ENCODE peak calls at places on chromosomes 16 and 17, in four cellular contexts. K is RCC 7860; J is NAMALWA; V is activated naive CD8-positive, alpha-beta T cell treated with anti-CD3 and anti-CD28 coated beads, Interleukin-2, amount 10 ng/mL, durations not matched to agents 7 days and 5 days. P is an unnamed sample.

GRCh38 chr17:4490109-4490591 is 8.5 kb upstream of the SPNS2 start:
- DNase-seq in J (no peak), V (no peak), K (no peak), P (no peak)

GRCh38 chr16:49972280-49972679 is 52.7 kb upstream of the CNEP1R1 start:
- DNase-seq in V (no peak), J (no peak), K (no peak), P (no peak)

GRCh38 chr17:75181608-75182318 is 996 bp downstream of the SUMO2 start:
- DNase-seq in K (no peak), J (peak), V (no peak), P (no peak)

GRCh38 chr16:4661661-4662060 is 31.7 kb upstream of the NUDT16L1 start:
- DNase-seq in K (no peak), J (no peak), V (no peak), P (peak)

GRCh38 chr17:71681427-71682173 is 439.2 kb upstream of the SOX9 start:
- DNase-seq in K (no peak), J (no peak), V (no peak), P (no peak)

GRCh38 chr16:57354311-57354710 is 4.3 kb upstream of the CCL22 start:
- DNase-seq in V (no peak), K (no peak), J (no peak), P (no peak)

GRCh38 chr16:47467501-47467900 is 6.4 kb downstream of the PHKB start:
- DNase-seq in K (no peak), J (no peak), V (no peak), P (no peak)

GRCh38 chr16:23058576-23058975 is 90.7 kb downstream of the USP31 start:
- DNase-seq in J (no peak), K (no peak), V (no peak), P (no peak)

GRCh38 chr17:63740464-63741181 is 976 bp downstream of the STRADA start:
- DNase-seq in V (no peak), J (peak), K (no peak), P (no peak)

GRCh38 chr16:79717324-79717848 is 116.8 kb upstream of the MAF start:
- DNase-seq in V (no peak), K (no peak), J (no peak), P (no peak)

GRCh38 chr16:68470461-68471150 is 22.3 kb upstream of the SMPD3 start:
- DNase-seq in K (no peak), J (peak), V (peak), P (peak)

GRCh38 chr17:79045001-79045729 is 21.2 kb downstream of the C1QTNF1 start:
- DNase-seq in V (no peak), K (no peak), J (no peak), P (no peak)

GRCh38 chr16:60230666-60231065 is 1496.5 kb upstream of the GOT2 start:
- DNase-seq in J (no peak), V (no peak), K (no peak), P (no peak)

GRCh38 chr16:9151074-9151473 is 59.6 kb downstream of the HAPSTR1 start:
- DNase-seq in V (no peak), K (no peak), J (no peak), P (no peak)

GRCh38 chr17:37117743-37118142 is 169.0 kb downstream of the AATF start:
- DNase-seq in K (no peak), J (no peak), V (no peak), P (no peak)

GRCh38 chr17:17900615-17901520 is 64.1 kb upstream of the SREBF1 start:
- DNase-seq in K (peak), V (no peak), J (no peak), P (no peak)